ENCODE peak calls at places on chromosomes 13 and 19, in eight cellular contexts. One of them, this sample, is unnamed.

GRCh38 chr19:5974721-5975387 is 3.1 kb downstream of the RANBP3 start:
- DNase-seq in HL-60: no peak
- DNase-seq in NCI-H1694 treated with DMSO at 0.1 percent for 48 hours: no peak
- DNase-seq in HTR-8/SVneo: no peak
- DNase-seq in NCI-H510A treated with DMSO at 0.1 percent for 48 hours: peak; percentile 79
- DNase-seq in nephron progenitor cell: no peak
- DNase-seq in nucleus accumbens: no peak
- DNase-seq in thoracic aorta: no peak
- DNase-seq in this sample: no peak

GRCh38 chr13:90615236-90615635 is 732.3 kb upstream of the MIR17HG start:
- DNase-seq in HL-60: no peak
- DNase-seq in NCI-H1694 treated with DMSO at 0.1 percent for 48 hours: no peak
- DNase-seq in HTR-8/SVneo: no peak
- DNase-seq in NCI-H510A treated with DMSO at 0.1 percent for 48 hours: no peak
- DNase-seq in nephron progenitor cell: no peak
- DNase-seq in nucleus accumbens: no peak
- DNase-seq in thoracic aorta: no peak
- DNase-seq in this sample: no peak

GRCh38 chr13:44703371-44703770 is 127.2 kb upstream of the TSC22D1 start:
- DNase-seq in HL-60: no peak
- DNase-seq in NCI-H1694 treated with DMSO at 0.1 percent for 48 hours: no peak
- DNase-seq in HTR-8/SVneo: peak; percentile 20
- DNase-seq in NCI-H510A treated with DMSO at 0.1 percent for 48 hours: no peak
- DNase-seq in nephron progenitor cell: no peak
- DNase-seq in nucleus accumbens: no peak
- DNase-seq in thoracic aorta: no peak
- DNase-seq in this sample: peak; percentile 56

GRCh38 chr19:29697523-29698261 is 17.4 kb downstream of the C19orf12 start:
- DNase-seq in HL-60: no peak
- DNase-seq in NCI-H1694 treated with DMSO at 0.1 percent for 48 hours: no peak
- DNase-seq in HTR-8/SVneo: no peak
- DNase-seq in NCI-H510A treated with DMSO at 0.1 percent for 48 hours: no peak
- DNase-seq in nephron progenitor cell: no peak
- DNase-seq in nucleus accumbens: no peak
- DNase-seq in thoracic aorta: no peak
- DNase-seq in this sample: no peak

GRCh38 chr19:4678881-4679379 is 8.8 kb upstream of the MYDGF start:
- DNase-seq in HL-60: no peak
- DNase-seq in NCI-H1694 treated with DMSO at 0.1 percent for 48 hours: no peak
- DNase-seq in HTR-8/SVneo: no peak
- DNase-seq in NCI-H510A treated with DMSO at 0.1 percent for 48 hours: no peak
- DNase-seq in nephron progenitor cell: peak; percentile 73
- DNase-seq in nucleus accumbens: no peak
- DNase-seq in thoracic aorta: no peak
- DNase-seq in this sample: no peak

GRCh38 chr19:33465834-33466233 is 55.8 kb downstream of the PEPD start:
- DNase-seq in HL-60: no peak
- DNase-seq in NCI-H1694 treated with DMSO at 0.1 percent for 48 hours: no peak
- DNase-seq in HTR-8/SVneo: no peak
- DNase-seq in NCI-H510A treated with DMSO at 0.1 percent for 48 hours: no peak
- DNase-seq in nephron progenitor cell: no peak
- DNase-seq in nucleus accumbens: no peak
- DNase-seq in thoracic aorta: no peak
- DNase-seq in this sample: no peak

GRCh38 chr19:3366761-3367571 is 583 bp downstream of the NFIC start:
- DNase-seq in HL-60: peak; percentile 71
- DNase-seq in NCI-H1694 treated with DMSO at 0.1 percent for 48 hours: no peak
- DNase-seq in HTR-8/SVneo: no peak
- DNase-seq in NCI-H510A treated with DMSO at 0.1 percent for 48 hours: peak; percentile 18
- DNase-seq in nephron progenitor cell: peak; percentile 35
- DNase-seq in nucleus accumbens: no peak
- DNase-seq in thoracic aorta: no peak
- DNase-seq in this sample: peak; percentile 29

GRCh38 chr13:48630291-48630690 is 23.4 kb upstream of the CYSLTR2 start:
- DNase-seq in HL-60: no peak
- DNase-seq in NCI-H1694 treated with DMSO at 0.1 percent for 48 hours: no peak
- DNase-seq in HTR-8/SVneo: no peak
- DNase-seq in NCI-H510A treated with DMSO at 0.1 percent for 48 hours: no peak
- DNase-seq in nephron progenitor cell: no peak
- DNase-seq in nucleus accumbens: no peak
- DNase-seq in thoracic aorta: no peak
- DNase-seq in this sample: no peak

GRCh38 chr13:28040977-28041376 is 52.5 kb upstream of the URAD start:
- DNase-seq in HL-60: no peak
- DNase-seq in NCI-H1694 treated with DMSO at 0.1 percent for 48 hours: no peak
- DNase-seq in HTR-8/SVneo: no peak
- DNase-seq in NCI-H510A treated with DMSO at 0.1 percent for 48 hours: no peak
- DNase-seq in nephron progenitor cell: no peak
- DNase-seq in nucleus accumbens: no peak
- DNase-seq in thoracic aorta: no peak
- DNase-seq in this sample: no peak

GRCh38 chr19:35142531-35143230 is 374 bp upstream of the FXYD7 start:
- DNase-seq in HL-60: no peak
- DNase-seq in NCI-H1694 treated with DMSO at 0.1 percent for 48 hours: peak; percentile 61
- DNase-seq in HTR-8/SVneo: no peak
- DNase-seq in NCI-H510A treated with DMSO at 0.1 percent for 48 hours: no peak
- DNase-seq in nephron progenitor cell: peak; percentile 81
- DNase-seq in nucleus accumbens: peak; percentile 33
- DNase-seq in thoracic aorta: no peak
- DNase-seq in this sample: no peak

GRCh38 chr19:45324349-45324907 is 1.8 kb upstream of the CKM start:
- DNase-seq in HL-60: no peak
- DNase-seq in NCI-H1694 treated with DMSO at 0.1 percent for 48 hours: no peak
- DNase-seq in HTR-8/SVneo: no peak
- DNase-seq in NCI-H510A treated with DMSO at 0.1 percent for 48 hours: no peak
- DNase-seq in nephron progenitor cell: no peak
- DNase-seq in nucleus accumbens: no peak
- DNase-seq in thoracic aorta: no peak
- DNase-seq in this sample: no peak

GRCh38 chr13:83634601-83635000 is 247.7 kb downstream of the SLITRK1 start:
- DNase-seq in HL-60: no peak
- DNase-seq in NCI-H1694 treated with DMSO at 0.1 percent for 48 hours: no peak
- DNase-seq in HTR-8/SVneo: no peak
- DNase-seq in NCI-H510A treated with DMSO at 0.1 percent for 48 hours: no peak
- DNase-seq in nephron progenitor cell: no peak
- DNase-seq in nucleus accumbens: peak; percentile 11
- DNase-seq in thoracic aorta: no peak
- DNase-seq in this sample: no peak

GRCh38 chr13:30880756-30881155 is 25.3 kb upstream of the MEDAG start:
- DNase-seq in HL-60: no peak
- DNase-seq in NCI-H1694 treated with DMSO at 0.1 percent for 48 hours: no peak
- DNase-seq in HTR-8/SVneo: no peak
- DNase-seq in NCI-H510A treated with DMSO at 0.1 percent for 48 hours: no peak
- DNase-seq in nephron progenitor cell: no peak
- DNase-seq in nucleus accumbens: no peak
- DNase-seq in thoracic aorta: no peak
- DNase-seq in this sample: peak; percentile 67

GRCh38 chr19:52170863-52171320 is 529 bp downstream of the ZNF836 start:
- DNase-seq in HL-60: no peak
- DNase-seq in NCI-H1694 treated with DMSO at 0.1 percent for 48 hours: no peak
- DNase-seq in HTR-8/SVneo: no peak
- DNase-seq in NCI-H510A treated with DMSO at 0.1 percent for 48 hours: no peak
- DNase-seq in nephron progenitor cell: peak; percentile 52
- DNase-seq in nucleus accumbens: no peak
- DNase-seq in thoracic aorta: no peak
- DNase-seq in this sample: no peak

GRCh38 chr13:96785986-96786385 is 208.3 kb downstream of the OXGR1 start:
- DNase-seq in HL-60: no peak
- DNase-seq in NCI-H1694 treated with DMSO at 0.1 percent for 48 hours: no peak
- DNase-seq in HTR-8/SVneo: no peak
- DNase-seq in NCI-H510A treated with DMSO at 0.1 percent for 48 hours: no peak
- DNase-seq in nephron progenitor cell: no peak
- DNase-seq in nucleus accumbens: no peak
- DNase-seq in thoracic aorta: no peak
- DNase-seq in this sample: no peak

GRCh38 chr13:48161530-48162179 is 66.8 kb upstream of the MED4 start:
- DNase-seq in HL-60: peak; percentile 48
- DNase-seq in NCI-H1694 treated with DMSO at 0.1 percent for 48 hours: no peak
- DNase-seq in HTR-8/SVneo: no peak
- DNase-seq in NCI-H510A treated with DMSO at 0.1 percent for 48 hours: no peak
- DNase-seq in nephron progenitor cell: no peak
- DNase-seq in nucleus accumbens: no peak
- DNase-seq in thoracic aorta: peak; percentile 7
- DNase-seq in this sample: no peak

GRCh38 chr19:5298502-5298901 is 42.1 kb downstream of the PTPRS start:
- DNase-seq in HL-60: no peak
- DNase-seq in NCI-H1694 treated with DMSO at 0.1 percent for 48 hours: no peak
- DNase-seq in HTR-8/SVneo: no peak
- DNase-seq in NCI-H510A treated with DMSO at 0.1 percent for 48 hours: no peak
- DNase-seq in nephron progenitor cell: no peak
- DNase-seq in nucleus accumbens: no peak
- DNase-seq in thoracic aorta: no peak
- DNase-seq in this sample: no peak

GRCh38 chr19:42831221-42832019 is 48.1 kb downstream of the PSG1 start:
- DNase-seq in HL-60: no peak
- DNase-seq in NCI-H1694 treated with DMSO at 0.1 percent for 48 hours: no peak
- DNase-seq in HTR-8/SVneo: no peak
- DNase-seq in NCI-H510A treated with DMSO at 0.1 percent for 48 hours: no peak
- DNase-seq in nephron progenitor cell: no peak
- DNase-seq in nucleus accumbens: no peak
- DNase-seq in thoracic aorta: no peak
- DNase-seq in this sample: peak; percentile 71

GRCh38 chr13:28778308-28779215 is 41.6 kb upstream of the MTUS2 start:
- DNase-seq in HL-60: no peak
- DNase-seq in NCI-H1694 treated with DMSO at 0.1 percent for 48 hours: no peak
- DNase-seq in HTR-8/SVneo: no peak
- DNase-seq in NCI-H510A treated with DMSO at 0.1 percent for 48 hours: no peak
- DNase-seq in nephron progenitor cell: no peak
- DNase-seq in nucleus accumbens: no peak
- DNase-seq in thoracic aorta: no peak
- DNase-seq in this sample: no peak

GRCh38 chr19:35276706-35277281 is 5.5 kb upstream of the HAMP start:
- DNase-seq in HL-60: no peak
- DNase-seq in NCI-H1694 treated with DMSO at 0.1 percent for 48 hours: no peak
- DNase-seq in HTR-8/SVneo: no peak
- DNase-seq in NCI-H510A treated with DMSO at 0.1 percent for 48 hours: no peak
- DNase-seq in nephron progenitor cell: no peak
- DNase-seq in nucleus accumbens: no peak
- DNase-seq in thoracic aorta: no peak
- DNase-seq in this sample: no peak

GRCh38 chr19:42635233-42635539 is 40.5 kb upstream of the CEACAM8 start:
- DNase-seq in HL-60: no peak
- DNase-seq in NCI-H1694 treated with DMSO at 0.1 percent for 48 hours: no peak
- DNase-seq in HTR-8/SVneo: no peak
- DNase-seq in NCI-H510A treated with DMSO at 0.1 percent for 48 hours: no peak
- DNase-seq in nephron progenitor cell: no peak
- DNase-seq in nucleus accumbens: no peak
- DNase-seq in thoracic aorta: no peak
- DNase-seq in this sample: no peak

This sample was measured in RCC 7860.